ENCODE peak calls at places on chromosomes 1 and 21, in nine cellular contexts. B, M, E, R, I, Y, D, C and X are unnamed samples.

GRCh38 chr1:47659141-47659540 is 221.3 kb downstream of the FOXD2 start:
- DNase-seq in C (no peak), I (no peak), R (no peak), E (no peak), B (no peak), D (no peak), M (no peak), Y (no peak), X (no peak)

GRCh38 chr1:28246427-28246832 is 10.5 kb downstream of the ATP5IF1 start:
- DNase-seq in I (no peak), B (peak; percentile 67), R (peak; percentile 92), Y (no peak), D (peak; percentile 38), M (no peak), E (peak; percentile 40), C (peak; percentile 68), X (no peak)

GRCh38 chr1:21903638-21904474 is 33.3 kb downstream of the HSPG2 start:
- DNase-seq in B (no peak), E (no peak), R (no peak), Y (peak; percentile 71), M (no peak), C (no peak), D (no peak), I (no peak), X (no peak)

GRCh38 chr1:93304716-93305138 is 41.0 kb upstream of the DR1 start:
- DNase-seq in Y (no peak), B (peak; percentile 49), E (peak; percentile 30), R (peak; percentile 66), M (peak; percentile 54), D (peak; percentile 49), C (peak; percentile 53), I (peak; percentile 67), X (no peak)

GRCh38 chr1:228748431-228748830 is 13.2 kb downstream of the RHOU start:
- DNase-seq in D (no peak), M (no peak), R (no peak), Y (no peak), E (no peak), B (no peak), C (no peak), I (no peak), X (no peak)

GRCh38 chr1:56908619-56909340 is 54.2 kb downstream of the C8A start:
- DNase-seq in M (no peak), D (no peak), C (no peak), Y (no peak), E (no peak), I (no peak), B (no peak), R (no peak), X (no peak)

GRCh38 chr1:22290157-22290556 is 147.3 kb upstream of the WNT4 start:
- DNase-seq in R (no peak), M (no peak), C (no peak), B (no peak), I (no peak), Y (no peak), E (no peak), D (no peak), X (no peak)

GRCh38 chr1:30600258-30600657 is 123.1 kb downstream of the MATN1 start:
- DNase-seq in I (no peak), B (no peak), E (no peak), D (no peak), M (no peak), R (no peak), C (peak; percentile 12), Y (no peak), X (no peak)

GRCh38 chr1:218658294-218658693 is 313.2 kb downstream of the TGFB2 start:
- DNase-seq in Y (no peak), C (no peak), I (no peak), R (no peak), D (no peak), E (no peak), M (no peak), B (no peak), X (no peak)

GRCh38 chr1:171948491-171948890 is 107.2 kb downstream of the DNM3 start:
- DNase-seq in C (no peak), E (no peak), B (peak; percentile 43), R (no peak), M (no peak), I (no peak), Y (no peak), D (no peak), X (no peak)

GRCh38 chr1:90340604-90341003 is 345.7 kb downstream of the ZNF326 start:
- DNase-seq in M (no peak), E (no peak), R (no peak), D (no peak), Y (no peak), I (no peak), C (no peak), B (no peak), X (no peak)

GRCh38 chr1:31830511-31830910 is 14.7 kb upstream of the SPOCD1 start:
- DNase-seq in B (no peak), I (no peak), C (no peak), Y (no peak), R (no peak), D (no peak), M (no peak), E (no peak), X (no peak)

GRCh38 chr1:28646040-28646439 is 2.4 kb upstream of the RNU11 start:
- DNase-seq in Y (no peak), C (no peak), D (no peak), B (no peak), M (no peak), E (no peak), R (no peak), I (no peak), X (no peak)

GRCh38 chr1:36603461-36603860 is 120.7 kb upstream of the CSF3R start:
- DNase-seq in R (no peak), D (no peak), M (no peak), E (no peak), I (no peak), C (no peak), B (no peak), Y (no peak), X (no peak)

GRCh38 chr1:36608272-36608671 is 125.6 kb upstream of the CSF3R start:
- DNase-seq in Y (no peak), D (no peak), C (no peak), M (no peak), E (no peak), I (no peak), R (no peak), B (no peak), X (no peak)

GRCh38 chr1:36605942-36606690 is 123.4 kb upstream of the CSF3R start:
- DNase-seq in R (no peak), Y (no peak), M (no peak), B (no peak), C (no peak), D (no peak), E (no peak), I (no peak), X (no peak)

GRCh38 chr1:36609241-36610027 is 126.7 kb upstream of the CSF3R start:
- DNase-seq in M (peak; percentile 7), C (peak; percentile 39), D (peak; percentile 40), R (no peak), Y (no peak), E (no peak), I (peak; percentile 6), B (peak; percentile 48), X (peak; percentile 15)

GRCh38 chr1:36606908-36607651 is 124.4 kb upstream of the CSF3R start:
- DNase-seq in Y (no peak), C (no peak), D (no peak), I (no peak), B (no peak), E (no peak), R (no peak), M (no peak), X (no peak)
- H3K27ac ChIP-seq in Y (no peak overlapping the region), C (no peak overlapping the region), D (no peak overlapping the region), I (no peak overlapping the region), B (no peak overlapping the region), E (no peak overlapping the region), R (no peak overlapping the region), M (no peak overlapping the region), X (no peak overlapping the region)

GRCh38 chr1:205972491-205973168 is 29.4 kb upstream of the SLC26A9 start:
- DNase-seq in B (no peak), R (no peak), I (no peak), E (no peak), M (no peak), D (no peak), C (no peak), Y (no peak), X (no peak)
- H3K27ac ChIP-seq in B (no peak overlapping the region), R (no peak overlapping the region), I (no peak overlapping the region), E (no peak overlapping the region), M (no peak overlapping the region), D (no peak overlapping the region), C (no peak overlapping the region), Y (peak overlapping the region; percentile 50), X (no peak overlapping the region)

GRCh38 chr21:32888971-32889370 is 117.4 kb upstream of the PAXBP1 start:
- DNase-seq in C (no peak), R (no peak), I (no peak), E (no peak), B (no peak), Y (no peak), D (no peak), M (no peak), X (no peak)
- H3K27ac ChIP-seq in C (no peak overlapping the region), R (no peak overlapping the region), I (no peak overlapping the region), E (no peak overlapping the region), B (no peak overlapping the region), Y (no peak overlapping the region), D (no peak overlapping the region), M (no peak overlapping the region), X (no peak overlapping the region)

DNA sequence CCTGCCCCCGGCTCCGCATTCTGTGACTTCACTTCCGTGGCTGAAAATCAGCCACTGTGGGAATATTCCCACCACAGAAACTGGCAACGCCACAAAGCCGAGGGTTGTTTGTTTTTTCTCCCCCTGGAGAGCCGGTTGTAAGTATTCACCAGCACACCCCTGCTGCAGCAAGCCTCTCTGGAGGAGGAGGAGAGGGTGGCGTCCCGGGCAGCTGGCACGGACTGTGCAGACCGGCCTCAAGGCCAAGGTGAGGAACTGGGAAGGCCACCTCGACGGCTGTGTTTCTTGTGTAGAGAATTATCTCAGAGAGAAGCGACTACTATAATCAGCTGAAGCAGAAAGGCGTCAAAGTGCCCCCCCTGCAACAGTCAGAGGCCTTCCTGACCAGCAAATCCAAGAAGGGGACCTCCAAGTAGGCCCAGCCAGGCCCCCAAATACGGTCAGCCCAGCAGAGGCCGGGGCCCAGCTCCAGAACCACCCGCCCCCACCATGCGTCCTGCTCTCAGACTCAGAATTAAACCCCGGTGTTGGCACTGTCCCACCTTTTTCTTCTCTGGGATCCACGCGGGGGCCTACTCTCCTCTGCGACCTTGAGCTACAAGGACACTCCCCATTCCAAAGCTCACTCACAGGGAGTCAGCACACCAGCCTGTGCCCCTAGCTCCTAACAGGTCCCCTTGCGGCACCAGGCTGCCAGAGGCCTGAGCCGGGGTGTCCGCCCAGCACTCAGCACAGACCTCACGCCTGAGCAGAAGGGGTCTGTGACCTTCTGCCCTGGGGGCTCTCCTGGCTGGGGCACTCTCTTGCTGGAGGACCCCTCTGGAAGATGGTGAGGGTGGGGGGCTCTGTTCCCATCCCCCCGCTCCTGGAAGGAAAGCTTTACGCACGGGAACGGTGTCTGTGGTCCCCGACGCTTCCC is 1.2 kb upstream of the SMIM1 start:
- DNase-seq in C (no peak), I (no peak), M (no peak), R (no peak), D (no peak), Y (peak; percentile 53), E (no peak), B (no peak), X (no peak)
- H3K27ac ChIP-seq in C (no peak overlapping the region), I (no peak overlapping the region), M (no peak overlapping the region), R (peak overlapping the region; percentile 58), D (peak overlapping the region; percentile 11), Y (no peak overlapping the region), E (no peak overlapping the region), B (no peak overlapping the region), X (no peak overlapping the region)